ENCODE peak calls at places on chromosome 2, in seven cellular contexts. One of them, this sample, is unnamed.

GRCh38 chr2:7077660-7078278 is 160.6 kb downstream of the RNF144A start:
- DNase-seq in thoracic aorta: no peak
- DNase-seq in NCI-H524: no peak
- DNase-seq in CD8-positive, alpha-beta memory T cell: no peak
- DNase-seq in adrenal gland: no peak
- DNase-seq in WTC11: no peak
- DNase-seq in astrocyte of the spinal cord: no peak
- DNase-seq in this sample: no peak

GRCh38 chr2:201466050-201466660 is 14.6 kb downstream of the STRADB start:
- DNase-seq in NCI-H524: peak
- DNase-seq in adrenal gland: no peak
- DNase-seq in WTC11: no peak
- DNase-seq in CD8-positive, alpha-beta memory T cell: no peak
- DNase-seq in astrocyte of the spinal cord: peak
- DNase-seq in thoracic aorta: no peak
- DNase-seq in this sample: no peak

GRCh38 chr2:53770264-53770663 is 2.7 kb downstream of the CHAC2 start:
- DNase-seq in thoracic aorta: no peak
- DNase-seq in CD8-positive, alpha-beta memory T cell: no peak
- DNase-seq in astrocyte of the spinal cord: no peak
- DNase-seq in NCI-H524: no peak
- DNase-seq in WTC11: no peak
- DNase-seq in adrenal gland: no peak
- DNase-seq in this sample: no peak

GRCh38 chr2:207481924-207482323 is 47.8 kb upstream of the CREB1 start:
- DNase-seq in astrocyte of the spinal cord: no peak
- DNase-seq in thoracic aorta: no peak
- DNase-seq in CD8-positive, alpha-beta memory T cell: no peak
- DNase-seq in NCI-H524: no peak
- DNase-seq in WTC11: no peak
- DNase-seq in adrenal gland: no peak
- DNase-seq in this sample: no peak

GRCh38 chr2:68766378-68766845 is 31.8 kb downstream of the ARHGAP25 start:
- DNase-seq in NCI-H524: no peak
- DNase-seq in CD8-positive, alpha-beta memory T cell: peak
- DNase-seq in thoracic aorta: no peak
- DNase-seq in adrenal gland: no peak
- DNase-seq in astrocyte of the spinal cord: no peak
- DNase-seq in WTC11: no peak
- DNase-seq in this sample: peak

GRCh38 chr2:12770569-12770968 is 53.8 kb downstream of the TRIB2 start:
- DNase-seq in adrenal gland: no peak
- DNase-seq in WTC11: no peak
- DNase-seq in CD8-positive, alpha-beta memory T cell: no peak
- DNase-seq in astrocyte of the spinal cord: no peak
- DNase-seq in NCI-H524: no peak
- DNase-seq in thoracic aorta: no peak
- DNase-seq in this sample: no peak

GRCh38 chr2:235543126-235543750 is 49.4 kb downstream of the AGAP1 start:
- DNase-seq in NCI-H524: no peak
- DNase-seq in astrocyte of the spinal cord: no peak
- DNase-seq in adrenal gland: no peak
- DNase-seq in thoracic aorta: no peak
- DNase-seq in CD8-positive, alpha-beta memory T cell: no peak
- DNase-seq in WTC11: peak
- DNase-seq in this sample: no peak

GRCh38 chr2:239946570-239947311 is 78.4 kb downstream of the NDUFA10 start:
- DNase-seq in CD8-positive, alpha-beta memory T cell: no peak
- DNase-seq in NCI-H524: no peak
- DNase-seq in adrenal gland: no peak
- DNase-seq in thoracic aorta: no peak
- DNase-seq in WTC11: no peak
- DNase-seq in astrocyte of the spinal cord: no peak
- DNase-seq in this sample: no peak

GRCh38 chr2:11292464-11293255 is 51.8 kb downstream of the ROCK2 start:
- DNase-seq in NCI-H524: no peak
- DNase-seq in WTC11: no peak
- DNase-seq in thoracic aorta: no peak
- DNase-seq in CD8-positive, alpha-beta memory T cell: no peak
- DNase-seq in astrocyte of the spinal cord: peak
- DNase-seq in adrenal gland: no peak
- DNase-seq in this sample: no peak

GRCh38 chr2:62407401-62407800 is 98.6 kb downstream of the TMEM17 start:
- DNase-seq in NCI-H524: no peak
- DNase-seq in adrenal gland: no peak
- DNase-seq in astrocyte of the spinal cord: no peak
- DNase-seq in thoracic aorta: no peak
- DNase-seq in CD8-positive, alpha-beta memory T cell: no peak
- DNase-seq in WTC11: no peak
- DNase-seq in this sample: no peak

GRCh38 chr2:232300894-232301387 is 77.6 kb upstream of the ALPP start:
- DNase-seq in WTC11: no peak
- DNase-seq in astrocyte of the spinal cord: peak
- DNase-seq in adrenal gland: no peak
- DNase-seq in CD8-positive, alpha-beta memory T cell: no peak
- DNase-seq in thoracic aorta: no peak
- DNase-seq in NCI-H524: no peak
- DNase-seq in this sample: no peak

GRCh38 chr2:230306474-230306873 is 20.5 kb upstream of the SP140L start:
- DNase-seq in WTC11: no peak
- DNase-seq in astrocyte of the spinal cord: no peak
- DNase-seq in NCI-H524: no peak
- DNase-seq in CD8-positive, alpha-beta memory T cell: no peak
- DNase-seq in adrenal gland: no peak
- DNase-seq in thoracic aorta: no peak
- DNase-seq in this sample: no peak

GRCh38 chr2:24809316-24810007 is 16.2 kb downstream of the CENPO start:
- DNase-seq in NCI-H524: no peak
- DNase-seq in WTC11: no peak
- DNase-seq in CD8-positive, alpha-beta memory T cell: no peak
- DNase-seq in adrenal gland: no peak
- DNase-seq in thoracic aorta: no peak
- DNase-seq in astrocyte of the spinal cord: no peak
- DNase-seq in this sample: no peak